ENCODE peak calls at places on chromosomes 4 and X, in six cellular contexts. P is neural crest cell, A is left ventricle myocardium inferior, Z is pancreas, J is body of pancreas, W is psoas muscle. R is an unnamed sample.

GRCh38 chr4:155025762-155026457 is 182.5 kb upstream of the NPY2R start:
- DNase-seq in J (peak), W (no peak), Z (peak), A (peak), P (peak), R (no peak)

GRCh38 chrX:51860679-51861078 is 32.7 kb upstream of the MAGED1 start:
- DNase-seq in Z (peak), J (peak), P (peak), A (no peak), W (no peak), R (no peak)

GRCh38 chr4:165005352-165005751 is 26.4 kb upstream of the TRIM60 start:
- DNase-seq in P (no peak), W (no peak), Z (no peak), J (no peak), A (no peak), R (no peak)

GRCh38 chr4:184895012-184895795 is 69.4 kb upstream of the ACSL1 start:
- DNase-seq in A (no peak), Z (no peak), W (no peak), J (no peak), P (no peak), R (no peak)

GRCh38 chr4:15848191-15848842 is 70.2 kb downstream of the CD38 start:
- DNase-seq in Z (no peak), P (no peak), J (no peak), A (no peak), W (no peak), R (no peak)

GRCh38 chrX:15761564-15762191 is 23.6 kb downstream of the CA5B start:
- DNase-seq in W (no peak), P (peak), Z (no peak), A (no peak), J (no peak), R (no peak)

GRCh38 chr4:14841801-14842748 is 160.2 kb upstream of the CPEB2 start:
- DNase-seq in A (peak), W (peak), P (no peak), Z (no peak), J (no peak), R (no peak)

GRCh38 chr4:76947369-76947768 is 2.2 kb upstream of the SEPTIN11 start:
- DNase-seq in J (peak), A (no peak), Z (no peak), P (no peak), W (no peak), R (no peak)

GRCh38 chrX:147803948-147804347 is 107.8 kb upstream of the FMR1 start:
- DNase-seq in J (no peak), W (no peak), A (no peak), P (no peak), Z (no peak), R (no peak)

GRCh38 chr4:85808104-85808503 is 333.2 kb downstream of the ARHGAP24 start:
- DNase-seq in J (no peak), P (no peak), W (no peak), Z (no peak), A (no peak), R (no peak)

GRCh38 chr4:186932631-186933150 is 209.0 kb upstream of the FAT1 start:
- DNase-seq in J (no peak), P (no peak), A (no peak), W (no peak), Z (no peak), R (no peak)

GRCh38 chr4:68373513-68373912 is 23.6 kb upstream of the YTHDC1 start:
- DNase-seq in Z (peak), A (peak), P (peak), W (peak), J (peak), R (peak)

GRCh38 chrX:112849010-112849409 is 8.4 kb upstream of the AMOT start:
- DNase-seq in Z (no peak), W (peak), P (no peak), J (no peak), A (no peak), R (no peak)

GRCh38 chrX:136126892-136127406 is 20.4 kb upstream of the FHL1 start:
- DNase-seq in P (no peak), Z (no peak), A (no peak), W (no peak), J (no peak), R (no peak)

GRCh38 chr4:150098214-150098613 is 20.0 kb downstream of the DCLK2 start:
- DNase-seq in J (no peak), A (no peak), W (no peak), Z (no peak), P (no peak), R (no peak)

GRCh38 chr4:139171878-139172691 is 4.9 kb downstream of the ELF2 start:
- DNase-seq in A (no peak), P (no peak), W (no peak), Z (no peak), J (no peak), R (no peak)

GRCh38 chr4:139170932-139171331 is 6.1 kb downstream of the ELF2 start:
- DNase-seq in W (no peak), Z (no peak), J (no peak), A (no peak), P (no peak), R (no peak)

GRCh38 chr4:139164731-139165130 is 12.3 kb downstream of the ELF2 start:
- DNase-seq in J (no peak), P (no peak), A (no peak), Z (no peak), W (no peak), R (no peak)

GRCh38 chr4:139163806-139164206 is 13.2 kb downstream of the ELF2 start:
- DNase-seq in P (no peak), Z (no peak), W (no peak), A (no peak), J (no peak), R (no peak)

DNA sequence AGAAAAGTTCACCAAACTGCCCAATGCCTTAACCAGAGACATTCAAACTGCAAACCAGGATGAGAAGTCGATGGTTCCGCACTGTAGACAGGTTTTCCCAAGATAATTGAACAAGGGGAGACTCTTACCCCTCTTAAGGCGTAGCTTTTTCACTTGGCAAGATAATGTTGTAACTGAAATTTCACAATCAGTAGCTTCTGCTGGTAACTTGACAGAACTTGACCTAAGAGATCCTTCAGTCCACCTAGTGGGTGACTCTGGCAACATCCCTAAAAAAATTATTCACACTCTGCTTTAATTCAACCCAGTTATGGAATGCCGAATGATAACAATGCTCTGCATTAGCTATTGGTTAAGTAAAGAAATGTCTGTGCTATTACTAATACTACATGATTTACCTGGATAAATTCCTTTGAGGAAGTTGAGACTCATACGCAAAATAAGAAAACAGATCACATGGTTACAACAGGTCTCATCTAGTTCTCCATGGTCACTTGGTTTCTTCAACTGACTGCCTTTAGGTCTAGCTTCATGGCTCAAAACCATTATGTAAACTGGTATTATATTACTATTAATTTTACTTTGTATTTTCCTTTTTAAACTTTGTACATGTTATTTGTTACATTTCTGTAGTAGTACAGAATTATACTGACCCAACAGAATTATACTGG is 9.1 kb downstream of the ELF2 start:
- DNase-seq in P (no peak), A (no peak), Z (no peak), W (no peak), J (no peak), R (no peak)
- TF ChIP-seq CTCF in P (peak), A (peak), Z (peak), W (peak), J (no peak), R (peak)

GRCh38 chr4:169491211-169491610 is 121.2 kb downstream of the NEK1 start:
- DNase-seq in W (no peak), P (no peak), A (no peak), Z (no peak), J (no peak), R (no peak)

GRCh38 chr4:169484485-169484884 is 127.9 kb downstream of the NEK1 start:
- DNase-seq in J (no peak), A (no peak), P (no peak), W (no peak), Z (no peak), R (no peak)

GRCh38 chr4:169485084-169485483 is 127.3 kb downstream of the NEK1 start:
- DNase-seq in W (no peak), A (no peak), P (no peak), Z (no peak), J (no peak), R (no peak)

DNA sequence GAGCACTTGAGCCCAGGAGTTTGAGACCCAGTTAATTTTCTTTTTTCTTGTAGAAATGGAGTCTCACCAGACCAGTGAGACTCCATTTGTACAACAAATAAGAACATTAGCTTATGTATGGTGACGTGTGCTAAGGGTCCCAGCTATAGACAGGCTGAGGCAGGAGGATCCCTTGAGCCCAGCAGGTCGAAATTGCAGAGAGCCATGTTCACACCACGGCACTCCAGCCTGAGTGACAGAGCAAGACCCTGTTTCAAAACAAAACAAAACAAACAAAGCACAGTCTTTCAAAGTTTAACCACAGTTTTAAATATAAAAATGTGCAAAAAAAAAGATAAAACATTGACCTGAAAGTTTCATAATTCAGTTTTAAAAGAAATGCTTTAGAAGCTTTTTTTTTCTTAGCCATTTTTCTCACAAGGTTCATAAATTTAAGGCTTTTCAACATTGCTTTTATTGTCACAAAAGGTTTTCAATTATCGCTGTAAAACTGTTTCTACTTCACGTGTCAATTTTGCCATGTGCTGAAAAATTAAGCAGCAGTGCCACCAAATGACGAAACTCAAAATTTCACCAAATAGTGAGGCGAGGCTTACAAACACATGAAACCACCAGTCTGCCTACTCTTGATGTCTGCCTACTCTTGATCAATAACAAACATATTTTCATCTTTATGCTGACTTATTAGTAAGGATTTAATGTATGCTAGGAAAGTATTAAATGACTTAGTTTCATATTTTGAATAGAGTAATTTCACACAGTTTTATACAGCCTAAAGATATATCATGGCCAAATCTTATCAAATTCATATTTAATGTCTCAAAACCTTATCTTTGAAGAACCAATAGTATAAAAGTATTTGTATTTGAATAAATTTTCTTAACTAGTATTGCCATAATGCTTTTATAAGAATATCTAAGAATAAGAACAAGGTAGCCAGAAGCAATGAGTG is 126.3 kb downstream of the NEK1 start:
- DNase-seq in Z (peak), J (peak), A (no peak), W (no peak), P (peak), R (no peak)
- TF ChIP-seq CTCF in Z (peak), J (no peak), A (peak), W (peak), P (peak), R (peak)

GRCh38 chrX:23871905-23872546 is 35.7 kb downstream of the APOO start:
- DNase-seq in P (no peak), A (no peak), Z (no peak), W (no peak), J (no peak), R (no peak)
- TF ChIP-seq CTCF in P (no peak), A (no peak), Z (no peak), W (no peak), J (no peak), R (no peak)

GRCh38 chr4:71945791-71946190 is 86.0 kb upstream of the NPFFR2 start:
- DNase-seq in W (no peak), A (no peak), Z (no peak), J (no peak), P (no peak), R (no peak)

GRCh38 chr4:71938776-71939175 is 93.0 kb upstream of the NPFFR2 start:
- DNase-seq in W (no peak), A (no peak), J (no peak), P (no peak), Z (no peak), R (no peak)

GRCh38 chr4:71944956-71945355 is 86.8 kb upstream of the NPFFR2 start:
- DNase-seq in A (no peak), P (no peak), W (no peak), J (no peak), Z (no peak), R (no peak)

GRCh38 chr4:71941001-71941400 is 90.8 kb upstream of the NPFFR2 start:
- DNase-seq in P (peak), J (no peak), W (no peak), Z (no peak), A (no peak), R (no peak)
- TF ChIP-seq CTCF in P (peak), J (peak), W (no peak), Z (peak), A (peak), R (no peak)

GRCh38 chr4:56657818-56658217 is 23.3 kb downstream of the HOPX start:
- DNase-seq in J (no peak), A (no peak), W (no peak), P (no peak), Z (no peak), R (no peak)

GRCh38 chr4:56655627-56656345 is 25.3 kb downstream of the HOPX start:
- DNase-seq in W (peak), A (peak), P (peak), J (no peak), Z (no peak), R (no peak)

GRCh38 chr4:56657128-56657527 is 24.0 kb downstream of the HOPX start:
- DNase-seq in Z (no peak), J (no peak), W (no peak), P (no peak), A (no peak), R (no peak)

GRCh38 chr4:56655209-56655626 is 25.9 kb downstream of the HOPX start:
- DNase-seq in P (peak), J (no peak), A (peak), Z (no peak), W (peak), R (no peak)

GRCh38 chr4:56656346-56656643 is 24.8 kb downstream of the HOPX start:
- DNase-seq in P (peak), A (peak), W (peak), J (no peak), Z (no peak), R (no peak)
- TF ChIP-seq CTCF in P (peak), A (peak), W (peak), J (no peak), Z (no peak), R (no peak)

GRCh38 chr4:22240814-22241213 is 275.1 kb downstream of the ADGRA3 start:
- DNase-seq in J (no peak), A (no peak), Z (no peak), P (no peak), W (no peak), R (no peak)

GRCh38 chr4:22237155-22237751 is 278.6 kb downstream of the ADGRA3 start:
- DNase-seq in A (no peak), W (no peak), P (peak), Z (peak), J (peak), R (no peak)

GRCh38 chr4:22237846-22238513 is 277.9 kb downstream of the ADGRA3 start:
- DNase-seq in Z (no peak), W (no peak), J (no peak), A (no peak), P (no peak), R (no peak)

GRCh38 chr4:22241415-22241814 is 274.5 kb downstream of the ADGRA3 start:
- DNase-seq in P (no peak), J (no peak), Z (no peak), W (no peak), A (no peak), R (no peak)

GRCh38 chr4:22238742-22239141 is 277.1 kb downstream of the ADGRA3 start:
- DNase-seq in A (no peak), J (no peak), Z (no peak), W (no peak), P (no peak), R (no peak)
- TF ChIP-seq CTCF in A (no peak), J (no peak), Z (no peak), W (no peak), P (peak), R (no peak)

DNA sequence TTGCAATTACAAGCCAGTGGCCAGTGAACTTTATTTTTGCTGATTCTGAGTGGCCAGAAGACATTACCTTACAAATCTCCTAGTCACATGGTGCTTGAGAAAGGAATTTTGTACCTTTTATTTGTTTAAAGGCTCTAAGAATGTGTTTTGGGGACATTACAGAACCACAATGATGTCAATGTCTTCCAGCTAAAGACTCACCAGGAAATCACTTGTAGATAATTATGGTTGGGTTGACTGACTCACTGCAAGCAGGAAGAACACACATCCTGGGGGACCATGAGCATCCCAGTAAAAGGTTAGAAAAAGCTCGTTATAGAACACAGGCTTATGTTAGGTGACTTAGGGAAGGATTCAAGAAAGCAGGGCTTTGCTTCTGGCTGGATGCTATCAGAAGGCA is 119.4 kb upstream of the FAM9B start:
- DNase-seq in A (no peak), P (no peak), W (no peak), Z (no peak), J (no peak), R (no peak)
- TF ChIP-seq CTCF in A (no peak), P (no peak), W (no peak), Z (no peak), J (no peak), R (no peak)

GRCh38 chr4:6753103-6753560 is 29.4 kb upstream of the KIAA0232 start:
- DNase-seq in P (no peak), Z (no peak), A (no peak), W (peak), J (no peak), R (no peak)
- TF ChIP-seq CTCF in P (no peak), Z (no peak), A (no peak), W (no peak), J (no peak), R (no peak)

R was measured in right atrium auricular region.